ENCODE peak calls at places on chromosomes 7 and 10, in four cellular contexts. I, X, G and B are unnamed samples. For H3K4me1, the result is how much of the 10 kb centered on the place peaks cover.

GRCh38 chr10:119737039-119737663 is 11.3 kb downstream of the INPP5F start:
- DNase-seq in I (no peak), X (no peak), G (no peak), B (no peak)

GRCh38 chr10:80356563-80356999 is at the start of the genes DYDC1 and DYDC2:
- DNase-seq in I (peak), X (no peak), G (peak), B (no peak)

GRCh38 chr7:128755816-128756476 is 16.8 kb downstream of the CALU start:
- DNase-seq in G (no peak), I (no peak), X (no peak), B (no peak)

GRCh38 chr10:98431016-98431415 is 15.7 kb downstream of the HPS1 start:
- DNase-seq in G (no peak), I (no peak), X (no peak), B (no peak)

GRCh38 chr10:114714281-114714741 is 56.2 kb upstream of the ABLIM1 start:
- DNase-seq in X (peak), I (peak), G (peak), B (no peak)

GRCh38 chr10:31620236-31621151 is 301.5 kb downstream of the ZEB1 start:
- DNase-seq in X (no peak), G (no peak), I (peak), B (no peak)

GRCh38 chr10:112775347-112775746 is 174.7 kb upstream of the TCF7L2 start:
- DNase-seq in I (no peak), X (no peak), G (no peak), B (no peak)

GRCh38 chr7:4958477-4959301 is at the start of gene MMD2:
- DNase-seq in X (no peak), I (no peak), G (no peak), B (no peak)

GRCh38 chr10:42864575-42864974 is 82.0 kb downstream of the BMS1 start:
- DNase-seq in I (peak), X (no peak), G (no peak), B (peak)

GRCh38 chr10:29078919-29079318 is 210.0 kb upstream of the LYZL1 start:
- DNase-seq in G (no peak), X (no peak), I (no peak), B (no peak)

GRCh38 chr10:22335204-22335956 is 9.9 kb upstream of the SPAG6 start:
- DNase-seq in G (peak), I (peak), X (no peak), B (no peak)

GRCh38 chr10:26743091-26743490 is 45.6 kb downstream of the PDSS1 start:
- DNase-seq in I (no peak), G (no peak), X (no peak), B (no peak)

GRCh38 chr10:26739087-26739631 is 41.7 kb downstream of the PDSS1 start:
- DNase-seq in G (no peak), I (no peak), X (no peak), B (no peak)

GRCh38 chr10:26737730-26738129 is 40.2 kb downstream of the PDSS1 start:
- DNase-seq in I (no peak), G (peak), X (no peak), B (no peak)

GRCh38 chr10:26738354-26738753 is 40.9 kb downstream of the PDSS1 start:
- DNase-seq in X (no peak), I (no peak), G (peak), B (peak)

GRCh38 chr10:26741368-26741767 is 43.9 kb downstream of the PDSS1 start:
- DNase-seq in X (no peak), G (no peak), I (no peak), B (no peak)
- H3K4me3 ChIP-seq in X (no peak), G (no peak), I (no peak), B (no peak)

GRCh38 chr10:87092861-87093460 is 1.7 kb downstream of the GLUD1 start:
- DNase-seq in X (peak), G (peak), I (peak), B (peak)

GRCh38 chr10:87094373-87095240 is at the start of the genes GLUD1 and SHLD2:
- DNase-seq in I (peak), G (peak), X (peak), B (peak)

GRCh38 chr10:87093461-87094372 is 926 bp downstream of the GLUD1 start:
- DNase-seq in X (peak), G (peak), I (peak), B (peak)

GRCh38 chr10:87090779-87091178 is 3.9 kb downstream of the GLUD1 start:
- DNase-seq in X (no peak), G (no peak), I (no peak), B (no peak)

GRCh38 chr10:87092356-87092860 is 2.2 kb downstream of the GLUD1 start:
- DNase-seq in G (peak), X (no peak), I (no peak), B (no peak)
- H3K4me1 ChIP-seq in G (under half), X (under half), I (half or more), B (under half)

GRCh38 chr10:17212802-17213204 is 11.3 kb upstream of the TRDMT1 start:
- DNase-seq in G (no peak), X (no peak), I (no peak), B (no peak)

GRCh38 chr10:17213646-17214349 is 12.3 kb upstream of the TRDMT1 start:
- DNase-seq in I (no peak), X (peak), G (no peak), B (no peak)

GRCh38 chr10:17215782-17216122 is 12.3 kb upstream of the VIM start:
- DNase-seq in X (no peak), I (no peak), G (no peak), B (no peak)

GRCh38 chr10:17214991-17215781 is 12.9 kb upstream of the VIM start:
- DNase-seq in X (peak), G (no peak), I (no peak), B (no peak)

DNA sequence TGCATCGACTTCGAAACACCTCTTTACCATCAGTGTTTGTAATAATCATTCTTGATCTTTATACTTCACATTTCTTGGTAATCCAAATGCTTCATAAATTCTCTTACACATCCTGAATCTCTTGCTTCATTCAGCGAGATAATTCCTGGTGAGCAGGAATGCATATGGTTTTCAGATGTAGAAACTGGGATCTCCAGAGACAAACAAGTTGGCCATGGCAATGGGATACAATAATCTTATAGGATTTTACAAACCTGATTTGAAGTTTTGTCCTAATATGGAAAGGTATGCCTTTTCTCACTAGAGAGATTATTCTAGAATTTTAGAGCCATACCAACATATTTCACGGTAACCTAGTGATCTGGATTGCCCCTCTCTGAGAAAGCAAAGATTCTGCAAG is 13.0 kb upstream of the TRDMT1 start:
- DNase-seq in X (no peak), G (no peak), I (no peak), B (no peak)
- H3K4me3 ChIP-seq in X (peak), G (no peak), I (no peak), B (no peak)

GRCh38 chr10:17229967-17230682 is 2.1 kb downstream of the VIM start:
- DNase-seq in G (peak), X (peak), I (peak), B (peak)
- H3K4me1 ChIP-seq in G (under half), X (half or more), I (half or more), B (under half)

GRCh38 chr10:96719205-96719604 is 1.1 kb downstream of the PIK3AP1 start:
- DNase-seq in X (no peak), I (no peak), G (peak), B (no peak)
- H3K4me3 ChIP-seq in X (no peak), I (peak), G (no peak), B (no peak)

GRCh38 chr10:133130602-133131001 is 29.4 kb upstream of the KNDC1 start:
- DNase-seq in G (no peak), I (no peak), X (no peak), B (no peak)
- H3K4me1 ChIP-seq in G (under half), I (under half), X (under half), B (under half)